ENCODE peak calls at places on chromosomes 7 and 10, in ten cellular contexts. I is cardiac fibroblast; E is fibroblast of the aortic adventitia; Q is pancreas; J is CD4-positive, alpha-beta memory T cell; O is right lobe of liver; B is brain microvascular endothelial cell; R is BJ; G is epithelial cell of esophagus; Y is GM23338. A is an unnamed sample.

GRCh38 chr7:141891338-141891737 is 24.9 kb upstream of the OR9A4 start:
- DNase-seq in E (no peak), J (no peak), Y (no peak), O (no peak), R (no peak), G (no peak), I (no peak), B (no peak), Q (no peak), A (no peak)

GRCh38 chr10:125871341-125871740 is 9.8 kb downstream of the DHX32 start:
- DNase-seq in I (peak), J (no peak), O (no peak), Y (no peak), E (peak), Q (no peak), R (no peak), G (no peak), B (no peak), A (no peak)

GRCh38 chr7:107230334-107230733 is 61.5 kb downstream of the HBP1 start:
- DNase-seq in J (no peak), R (no peak), G (peak), O (no peak), B (no peak), I (no peak), Y (no peak), Q (no peak), E (peak), A (no peak)

GRCh38 chr10:80090120-80090519 is 11.7 kb downstream of the TMEM254 start:
- DNase-seq in Q (no peak), J (no peak), G (no peak), E (no peak), I (no peak), R (no peak), O (no peak), B (no peak), Y (no peak), A (no peak)

GRCh38 chr7:44639701-44640321 is 33.4 kb downstream of the OGDH start:
- DNase-seq in B (peak), Q (peak), I (peak), R (peak), E (peak), Y (peak), G (peak), O (peak), J (no peak), A (no peak)

GRCh38 chr7:18547509-18548187 is 52.1 kb downstream of the HDAC9 start:
- DNase-seq in G (no peak), E (no peak), R (no peak), I (no peak), B (no peak), J (no peak), Y (no peak), Q (no peak), O (no peak), A (no peak)

GRCh38 chr10:3807221-3807927 is 22.4 kb upstream of the KLF6 start:
- DNase-seq in G (no peak), I (no peak), R (no peak), B (no peak), J (peak), O (no peak), Q (no peak), Y (peak), E (no peak), A (peak)

GRCh38 chr10:26806557-26806956 is 54.2 kb downstream of the ABI1 start:
- DNase-seq in Q (no peak), I (no peak), O (no peak), R (no peak), J (no peak), Y (no peak), B (no peak), E (no peak), G (no peak), A (no peak)

GRCh38 chr10:77195101-77195500 is 442.5 kb downstream of the KCNMA1 start:
- DNase-seq in Q (no peak), Y (no peak), B (peak), J (no peak), G (peak), I (peak), O (no peak), E (peak), R (peak), A (no peak)

GRCh38 chr7:128867241-128867640 is 4.6 kb downstream of the ATP6V1F start:
- DNase-seq in I (no peak), G (peak), Y (no peak), E (no peak), B (no peak), J (no peak), R (no peak), Q (no peak), O (no peak), A (no peak)

GRCh38 chr7:115649429-115649828 is 381.1 kb downstream of the TFEC start:
- DNase-seq in Q (no peak), J (no peak), G (no peak), Y (no peak), I (no peak), E (no peak), O (no peak), B (no peak), R (no peak), A (no peak)

GRCh38 chr7:81802251-81802650 is 32.4 kb upstream of the HGF start:
- DNase-seq in Y (no peak), G (no peak), O (no peak), E (no peak), Q (no peak), R (no peak), J (no peak), B (no peak), I (no peak), A (no peak)

GRCh38 chr7:10346032-10346431 is 627.6 kb upstream of the PHF14 start:
- DNase-seq in I (no peak), E (no peak), G (no peak), B (no peak), R (no peak), Y (no peak), J (no peak), Q (no peak), O (no peak), A (no peak)

GRCh38 chr7:1372671-1373379 is 86.4 kb downstream of the MICALL2 start:
- DNase-seq in B (no peak), Q (no peak), E (no peak), R (no peak), J (no peak), I (no peak), O (no peak), G (no peak), Y (no peak), A (no peak)

GRCh38 chr7:139855498-139856270 is 26.6 kb downstream of the TBXAS1 start:
- DNase-seq in Y (no peak), Q (peak), I (peak), R (no peak), O (no peak), J (no peak), G (no peak), E (no peak), B (no peak), A (no peak)

GRCh38 chr10:112295853-112296830 is 12.9 kb downstream of the TECTB start:
- DNase-seq in E (peak), Y (no peak), O (no peak), B (no peak), I (peak), Q (no peak), R (peak), G (no peak), J (no peak), A (no peak)

GRCh38 chr7:78221961-78222751 is 423.6 kb downstream of the PHTF2 start:
- DNase-seq in Q (no peak), Y (no peak), G (no peak), I (peak), E (peak), O (no peak), J (no peak), B (no peak), R (peak), A (no peak)

GRCh38 chr10:118844731-118845573 is 90.2 kb upstream of the CACUL1 start:
- DNase-seq in B (no peak), O (no peak), Q (no peak), E (peak), J (no peak), I (peak), R (no peak), G (peak), Y (no peak), A (no peak)

GRCh38 chr10:107577226-107577625 is 412.7 kb upstream of the SORCS1 start:
- DNase-seq in O (no peak), Q (no peak), J (no peak), G (no peak), I (no peak), R (no peak), B (no peak), Y (no peak), E (no peak), A (no peak)

GRCh38 chr7:11193131-11193867 is 219.6 kb downstream of the PHF14 start:
- DNase-seq in E (peak), Q (no peak), Y (peak), R (no peak), I (peak), G (peak), J (no peak), O (peak), B (no peak), A (no peak)

GRCh38 chr10:72332423-72333110 is 22.2 kb downstream of the DNAJB12 start:
- DNase-seq in B (no peak), G (no peak), E (no peak), Q (no peak), I (no peak), J (no peak), R (no peak), Y (no peak), O (no peak), A (no peak)

GRCh38 chr10:72335394-72336258 is 19.1 kb downstream of the DNAJB12 start:
- DNase-seq in B (peak), Q (peak), J (peak), O (peak), G (no peak), R (no peak), I (peak), E (peak), Y (no peak), A (no peak)

GRCh38 chr10:72334832-72335393 is 19.8 kb downstream of the DNAJB12 start:
- DNase-seq in G (peak), I (peak), E (peak), J (peak), Q (peak), Y (peak), R (no peak), O (peak), B (peak), A (peak)

GRCh38 chr10:72333111-72334012 is 21.4 kb downstream of the DNAJB12 start:
- DNase-seq in Y (no peak), J (no peak), R (no peak), I (no peak), B (no peak), Q (no peak), G (no peak), E (no peak), O (no peak), A (no peak)

GRCh38 chr10:72334196-72334831 is 20.4 kb downstream of the DNAJB12 start:
- DNase-seq in Q (peak), J (no peak), O (no peak), G (no peak), Y (peak), I (peak), R (no peak), E (no peak), B (peak), A (no peak)
- H3K4me3 ChIP-seq in Q (no peak), J (no peak), O (no peak), G (no peak), Y (no peak), I (no peak), R (no peak), E (no peak), B (no peak), A (peak)

DNA sequence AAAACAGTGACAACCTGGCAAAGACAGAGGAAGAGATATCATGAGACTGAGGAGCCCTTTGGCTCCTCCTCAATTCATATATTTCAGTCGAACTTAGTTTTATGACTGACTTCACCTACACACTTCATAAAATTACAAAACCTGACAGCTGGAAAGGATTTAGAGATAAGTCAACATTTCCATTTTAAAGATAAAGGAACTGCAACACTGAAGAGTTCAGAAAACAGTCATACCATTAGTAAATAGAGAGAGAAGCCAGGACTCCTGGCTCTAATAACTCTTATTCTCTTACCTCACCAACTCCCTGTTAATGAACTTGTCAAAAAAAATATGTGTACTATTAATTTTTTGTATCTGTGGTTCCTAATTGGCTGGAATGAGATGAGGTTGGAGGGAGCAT is 141.0 kb upstream of the COL1A2 start:
- DNase-seq in I (no peak), Q (no peak), Y (no peak), J (no peak), E (no peak), G (no peak), B (no peak), O (no peak), R (no peak), A (no peak)
- H3K4me3 ChIP-seq in I (no peak), Q (no peak), Y (no peak), J (no peak), E (no peak), G (no peak), B (no peak), O (no peak), R (no peak), A (no peak)

GRCh38 chr7:195830-196128 is 3.4 kb downstream of the FAM20C start:
- DNase-seq in E (no peak), J (no peak), Y (no peak), B (no peak), I (no peak), R (no peak), Q (no peak), G (no peak), O (no peak), A (no peak)
- H3K4me3 ChIP-seq in E (peak), J (no peak), Y (no peak), B (peak), I (peak), R (peak), Q (no peak), G (no peak), O (peak), A (no peak)

GRCh38 chr10:127815147-127815546 is 77.6 kb downstream of the CLRN3 start:
- DNase-seq in O (no peak), Q (no peak), I (no peak), B (no peak), E (no peak), Y (peak), R (no peak), J (no peak), G (no peak), A (no peak)

DNA sequence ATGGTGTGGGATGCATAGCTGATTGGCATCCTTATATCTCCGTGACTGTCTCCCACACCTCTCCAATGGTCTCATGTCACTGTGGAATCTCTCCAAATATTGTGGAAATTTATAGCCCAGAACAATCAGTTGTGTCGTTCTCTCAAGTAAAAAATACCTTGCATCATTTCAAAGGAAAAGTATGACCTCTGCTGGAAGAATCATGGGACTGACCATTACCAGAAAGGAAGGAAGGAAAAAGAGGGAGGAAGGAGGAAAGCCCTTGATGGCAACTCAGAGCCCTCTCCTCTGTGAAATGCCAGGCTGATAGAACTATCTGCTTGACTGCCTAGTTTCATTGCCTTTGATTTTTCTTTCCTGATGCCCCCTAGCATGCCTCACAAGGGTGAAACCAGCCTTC is 76.3 kb downstream of the FOXI2 start:
- DNase-seq in J (no peak), R (no peak), Y (peak), G (no peak), Q (no peak), E (no peak), I (no peak), O (no peak), B (no peak), A (no peak)
- H3K4me3 ChIP-seq in J (no peak), R (no peak), Y (no peak), G (no peak), Q (no peak), E (no peak), I (no peak), O (no peak), B (no peak), A (no peak)

DNA sequence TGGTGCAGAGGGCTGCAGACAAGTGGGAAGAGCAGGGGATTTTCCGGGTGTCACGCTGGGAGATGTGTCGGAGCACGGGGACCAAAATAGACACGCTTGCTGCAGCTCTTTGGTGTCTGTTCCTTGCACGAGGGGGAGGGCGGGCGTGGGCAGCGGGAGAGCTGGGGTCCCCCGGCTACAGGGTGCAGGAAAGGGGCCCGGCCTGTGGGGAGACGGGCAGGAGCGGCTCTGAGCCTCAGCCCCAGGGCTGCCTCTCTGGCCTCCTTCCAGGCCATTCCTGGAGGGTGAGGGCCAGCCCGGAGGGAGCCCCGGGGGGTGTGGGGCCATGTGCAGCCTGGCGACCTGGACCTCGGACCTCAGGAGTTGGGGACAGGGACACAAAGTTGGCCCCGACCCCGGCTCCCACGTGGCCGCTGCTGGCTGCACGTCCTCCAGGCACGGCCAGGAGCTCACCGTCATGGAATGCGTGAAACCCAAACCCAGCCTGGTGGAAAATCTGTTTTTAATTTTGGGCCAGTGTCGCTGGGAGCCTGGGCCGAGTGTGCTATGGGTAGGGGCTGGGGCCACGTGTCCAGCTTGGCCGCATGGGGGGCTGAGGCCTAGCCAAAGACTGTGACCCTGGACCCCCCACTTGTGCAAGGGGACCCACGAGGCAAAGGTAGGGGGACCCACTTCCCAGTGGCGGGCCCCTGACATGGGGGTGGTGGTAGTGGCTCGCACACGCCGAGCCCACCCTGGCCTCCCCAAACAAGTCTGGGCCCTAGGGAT is 6.6 kb downstream of the TTYH3 start:
- DNase-seq in J (no peak), B (peak), G (no peak), R (no peak), E (peak), O (peak), Q (no peak), Y (no peak), I (peak), A (no peak)
- H3K4me3 ChIP-seq in J (no peak), B (no peak), G (no peak), R (no peak), E (no peak), O (peak), Q (no peak), Y (no peak), I (no peak), A (no peak)

A was measured in naive thymus-derived CD4-positive, alpha-beta T cell.